ENCODE peak calls at places on chromosomes 16 and 17, in ten cellular contexts. M is lung, H is SJSA1, C is tibial artery, P is heart right ventricle, D is sigmoid colon, A is neural progenitor cell, V is prostate gland, J is A673, N is PC-3. R is an unnamed sample. For H3K4me1, the result is how much of the 10 kb centered on the place peaks cover.

GRCh38 chr17:67076290-67076689 is 31.9 kb downstream of the CACNG1 start:
- DNase-seq in M (no peak), H (no peak), C (no peak), P (no peak), D (no peak), A (no peak), V (no peak), J (no peak), N (no peak), R (no peak)

GRCh38 chr17:64599187-64599676 is 62.9 kb downstream of the SMURF2 start:
- DNase-seq in M (peak), H (no peak), C (no peak), P (no peak), D (no peak), A (peak), V (no peak), J (no peak), N (no peak), R (no peak)

GRCh38 chr17:7702776-7703175 is 2.2 kb upstream of the EFNB3 start:
- DNase-seq in M (no peak), H (no peak), C (no peak), P (no peak), D (no peak), A (no peak), V (no peak), J (no peak), N (no peak), R (no peak)

GRCh38 chr16:80569440-80570105 is 28.8 kb downstream of the DYNLRB2 start:
- DNase-seq in M (no peak), H (no peak), C (no peak), P (no peak), D (no peak), A (no peak), V (no peak), J (no peak), N (peak), R (no peak)

GRCh38 chr17:64110436-64111152 is 19.4 kb downstream of the ERN1 start:
- DNase-seq in M (no peak), H (no peak), C (no peak), P (no peak), D (no peak), A (no peak), V (no peak), J (no peak), N (no peak), R (no peak)

GRCh38 chr17:41417576-41418015 is 6.8 kb downstream of the KRT37 start:
- DNase-seq in M (no peak), H (peak), C (no peak), P (no peak), D (no peak), A (peak), V (no peak), J (no peak), N (peak), R (no peak)

GRCh38 chr17:73423806-73424205 is 112.0 kb upstream of the CDC42EP4 start:
- DNase-seq in M (no peak), H (no peak), C (no peak), P (no peak), D (peak), A (no peak), V (no peak), J (no peak), N (no peak), R (no peak)

GRCh38 chr16:85613609-85614337 is 651 bp downstream of the GSE1 start:
- DNase-seq in M (peak), H (no peak), C (peak), P (peak), D (peak), A (peak), V (peak), J (peak), N (peak), R (no peak)

GRCh38 chr17:78929908-78930775 is 5.0 kb upstream of the TIMP2 start:
- DNase-seq in M (no peak), H (no peak), C (no peak), P (peak), D (no peak), A (no peak), V (no peak), J (no peak), N (peak), R (no peak)

GRCh38 chr16:57618306-57619132 is 9.9 kb upstream of the ADGRG1 start:
- DNase-seq in M (peak), H (no peak), C (peak), P (no peak), D (peak), A (no peak), V (peak), J (no peak), N (peak), R (no peak)

GRCh38 chr16:28000314-28000713 is 63.2 kb downstream of the GSG1L start:
- DNase-seq in M (no peak), H (no peak), C (no peak), P (no peak), D (no peak), A (no peak), V (no peak), J (no peak), N (no peak), R (no peak)

GRCh38 chr16:5502467-5502869 is 404.9 kb upstream of the EEF2KMT start:
- DNase-seq in M (no peak), H (no peak), C (no peak), P (no peak), D (no peak), A (peak), V (no peak), J (peak), N (no peak), R (no peak)

GRCh38 chr17:81148571-81148970 is 16.7 kb upstream of the PVALEF start:
- DNase-seq in M (no peak), H (no peak), C (no peak), P (no peak), D (no peak), A (no peak), V (no peak), J (no peak), N (no peak), R (no peak)
- H3K4me1 ChIP-seq in M (under half), H (under half), C (under half), P (under half), D (under half), A (under half), V (under half), J (under half), N (under half), R (under half)

GRCh38 chr17:45310380-45311324 is 6.2 kb downstream of the MAP3K14 start:
- DNase-seq in M (no peak), H (no peak), C (no peak), P (peak), D (no peak), A (no peak), V (no peak), J (no peak), N (peak), R (no peak)
- H3K4me1 ChIP-seq in M (half or more), H (half or more), C (half or more), P (half or more), D (under half), A (under half), V (under half), J (under half), N (half or more), R (half or more)

DNA sequence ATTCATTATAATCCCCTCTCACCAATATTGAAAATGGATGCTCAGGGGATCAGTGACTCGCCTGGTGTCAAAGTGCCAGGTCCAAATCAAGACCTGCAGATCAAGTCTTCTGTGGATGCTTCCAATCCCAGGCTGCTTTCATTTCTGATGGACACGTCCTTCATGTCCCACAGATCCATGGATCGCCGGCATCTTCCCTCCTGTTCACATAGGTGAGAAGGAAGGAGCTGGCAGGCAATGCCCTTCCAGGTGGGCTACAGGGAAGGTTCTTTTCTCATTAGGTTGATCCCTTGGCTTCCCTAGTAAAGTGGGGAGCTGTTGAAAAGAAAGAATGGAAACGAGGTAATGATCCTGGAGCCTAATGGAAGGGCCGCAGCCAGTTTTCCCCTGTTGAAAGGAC is 159.7 kb upstream of the RPH3AL start:
- DNase-seq in M (no peak), H (no peak), C (no peak), P (no peak), D (no peak), A (no peak), V (no peak), J (no peak), N (no peak), R (no peak)
- H3K4me1 ChIP-seq in M (under half), H (under half), C (under half), P (under half), D (under half), A (under half), V (under half), J (under half), N (under half), R (under half)

GRCh38 chr17:81057079-81057730 is 22.3 kb downstream of the BAIAP2 start:
- DNase-seq in M (peak), H (no peak), C (no peak), P (peak), D (peak), A (peak), V (peak), J (peak), N (peak), R (no peak)

GRCh38 chr17:81057777-81058176 is 22.8 kb downstream of the BAIAP2 start:
- DNase-seq in M (no peak), H (no peak), C (no peak), P (no peak), D (no peak), A (no peak), V (no peak), J (no peak), N (no peak), R (no peak)

GRCh38 chr17:81058263-81058871 is 23.4 kb downstream of the BAIAP2 start:
- DNase-seq in M (no peak), H (no peak), C (no peak), P (no peak), D (no peak), A (no peak), V (no peak), J (peak), N (no peak), R (no peak)

GRCh38 chr17:81060416-81060815 is 25.5 kb downstream of the BAIAP2 start:
- DNase-seq in M (no peak), H (no peak), C (no peak), P (no peak), D (no peak), A (no peak), V (peak), J (no peak), N (no peak), R (no peak)

DNA sequence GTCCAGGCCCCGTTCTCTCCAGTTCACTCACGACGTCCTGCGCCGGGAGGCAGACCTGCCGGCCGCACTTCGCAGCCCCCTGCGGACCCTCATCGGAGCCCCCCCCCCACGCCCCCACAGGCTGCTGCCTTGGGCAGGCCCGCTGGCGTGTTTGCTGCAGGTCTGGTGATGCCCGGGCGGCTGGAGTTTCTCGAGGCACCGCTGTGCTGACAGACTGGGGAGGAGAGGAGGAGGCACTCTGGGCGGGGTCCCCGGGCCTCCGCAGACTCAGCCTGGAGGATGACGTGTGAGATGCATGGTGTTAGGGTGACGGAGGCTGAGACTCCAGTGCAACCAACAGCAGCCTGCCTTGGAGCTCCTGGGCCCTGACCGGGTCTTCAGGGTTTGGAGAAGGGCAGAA is 24.1 kb downstream of the BAIAP2 start:
- DNase-seq in M (no peak), H (no peak), C (no peak), P (no peak), D (no peak), A (no peak), V (no peak), J (no peak), N (no peak), R (no peak)
- H3K4me1 ChIP-seq in M (under half), H (under half), C (under half), P (under half), D (under half), A (under half), V (half or more), J (under half), N (under half), R (under half)

GRCh38 chr17:57947369-57947768 is 7.8 kb downstream of the CUEDC1 start:
- DNase-seq in M (no peak), H (no peak), C (no peak), P (no peak), D (no peak), A (no peak), V (no peak), J (no peak), N (no peak), R (no peak)

GRCh38 chr17:57948169-57948554 is 7.0 kb downstream of the CUEDC1 start:
- DNase-seq in M (no peak), H (no peak), C (no peak), P (no peak), D (no peak), A (no peak), V (no peak), J (no peak), N (no peak), R (no peak)

GRCh38 chr17:57944796-57945362 is 10.3 kb downstream of the CUEDC1 start:
- DNase-seq in M (no peak), H (no peak), C (no peak), P (no peak), D (no peak), A (no peak), V (no peak), J (no peak), N (no peak), R (no peak)

GRCh38 chr17:57946798-57947358 is 8.3 kb downstream of the CUEDC1 start:
- DNase-seq in M (peak), H (peak), C (peak), P (peak), D (peak), A (no peak), V (peak), J (no peak), N (peak), R (no peak)

DNA sequence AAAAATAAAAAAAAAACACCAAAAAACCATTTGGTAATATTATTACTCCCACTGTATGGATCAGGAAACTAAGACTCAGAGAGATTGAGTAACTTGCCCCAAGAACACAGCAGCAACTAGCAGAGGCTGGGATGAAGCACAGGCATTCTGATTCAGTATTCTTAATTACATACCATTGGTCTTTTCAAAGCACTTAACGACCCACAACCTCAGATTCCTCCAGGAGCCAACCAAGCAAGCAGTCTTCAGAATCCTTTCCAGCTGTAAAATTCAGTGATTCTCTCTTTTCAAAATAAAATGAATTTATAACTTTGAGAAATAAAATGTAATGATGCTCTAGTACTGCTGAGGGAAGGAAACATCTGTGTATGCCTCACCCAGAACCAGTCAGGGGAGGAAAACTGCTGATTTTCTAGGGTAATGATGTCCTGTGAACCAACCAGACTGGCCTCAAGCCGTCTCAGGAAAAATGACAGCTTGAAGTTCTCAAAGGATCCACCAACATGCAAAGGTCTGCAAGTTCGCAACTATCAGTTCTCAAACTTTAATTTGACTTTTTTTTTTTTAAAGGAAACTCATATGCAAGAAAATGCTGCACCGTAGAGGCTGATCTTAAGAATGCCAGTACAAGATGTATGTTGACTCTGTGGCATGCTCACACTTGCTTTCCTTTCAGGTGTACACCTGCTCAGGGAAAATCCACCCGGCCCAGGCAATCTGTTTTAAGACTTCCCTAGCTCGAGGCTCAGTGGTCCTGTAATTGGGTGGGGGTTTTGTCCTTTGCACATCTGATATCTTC is 9.0 kb downstream of the CUEDC1 start:
- DNase-seq in M (no peak), H (peak), C (no peak), P (no peak), D (no peak), A (no peak), V (peak), J (no peak), N (no peak), R (no peak)
- H3K4me1 ChIP-seq in M (half or more), H (half or more), C (half or more), P (half or more), D (under half), A (under half), V (under half), J (half or more), N (half or more), R (half or more)

GRCh38 chr17:75086496-75087181 is 1.1 kb upstream of the SLC16A5 start:
- DNase-seq in M (no peak), H (no peak), C (no peak), P (no peak), D (no peak), A (no peak), V (peak), J (no peak), N (no peak), R (no peak)
- H3K4me1 ChIP-seq in M (under half), H (under half), C (under half), P (under half), D (under half), A (under half), V (under half), J (under half), N (under half), R (under half)

GRCh38 chr17:50920041-50920410 is 53.9 kb upstream of the TOB1 start:
- DNase-seq in M (no peak), H (no peak), C (no peak), P (no peak), D (no peak), A (no peak), V (no peak), J (no peak), N (peak), R (no peak)
- H3K4me1 ChIP-seq in M (under half), H (under half), C (under half), P (half or more), D (under half), A (under half), V (under half), J (under half), N (under half), R (under half)

GRCh38 chr17:38752119-38752929 is at the start of gene PSMB3:
- DNase-seq in M (peak), H (peak), C (peak), P (peak), D (peak), A (peak), V (peak), J (peak), N (peak), R (peak)

GRCh38 chr17:38751144-38751802 is 1.3 kb upstream of the PSMB3 start:
- DNase-seq in M (no peak), H (no peak), C (no peak), P (no peak), D (no peak), A (peak), V (no peak), J (peak), N (peak), R (no peak)

GRCh38 chr17:38752930-38753506 is 477 bp downstream of the PSMB3 start:
- DNase-seq in M (no peak), H (no peak), C (no peak), P (no peak), D (no peak), A (no peak), V (no peak), J (no peak), N (no peak), R (no peak)

GRCh38 chr17:38750312-38751121 is 2.0 kb upstream of the PSMB3 start:
- DNase-seq in M (no peak), H (no peak), C (no peak), P (no peak), D (no peak), A (peak), V (no peak), J (peak), N (peak), R (no peak)

GRCh38 chr17:38751803-38752118 is 780 bp upstream of the PSMB3 start:
- DNase-seq in M (peak), H (peak), C (peak), P (peak), D (peak), A (peak), V (peak), J (peak), N (peak), R (no peak)
- H3K4me1 ChIP-seq in M (under half), H (under half), C (half or more), P (half or more), D (under half), A (under half), V (under half), J (under half), N (under half), R (under half)

DNA sequence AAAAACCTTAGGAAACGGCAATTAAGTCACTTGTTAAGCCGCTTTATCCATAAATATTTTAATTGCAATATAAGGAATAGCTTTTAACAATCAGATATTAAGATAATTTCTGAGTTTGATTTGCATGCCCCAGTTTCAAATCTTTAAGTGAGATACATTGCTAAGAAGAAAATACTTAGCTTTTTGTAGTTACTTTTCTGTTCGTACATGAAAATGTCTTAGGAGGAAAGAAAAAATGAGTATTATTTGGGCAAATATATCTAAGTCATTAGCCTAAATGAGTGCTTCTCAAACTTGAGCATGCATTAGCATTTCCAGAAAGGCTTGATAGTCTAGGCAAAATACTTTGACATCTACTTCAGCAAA is 6.4 kb downstream of the ZNF207 start:
- DNase-seq in M (no peak), H (no peak), C (no peak), P (no peak), D (no peak), A (no peak), V (no peak), J (no peak), N (no peak), R (no peak)
- H3K4me1 ChIP-seq in M (under half), H (under half), C (half or more), P (half or more), D (under half), A (under half), V (under half), J (under half), N (under half), R (under half)

GRCh38 chr16:30413116-30413806 is 5.9 kb downstream of the ZNF771 start:
- DNase-seq in M (no peak), H (no peak), C (no peak), P (no peak), D (no peak), A (no peak), V (no peak), J (no peak), N (no peak), R (no peak)

GRCh38 chr16:30406911-30407793 is at the start of gene ZNF771:
- DNase-seq in M (peak), H (peak), C (peak), P (peak), D (peak), A (peak), V (peak), J (peak), N (peak), R (no peak)

GRCh38 chr16:30409125-30410060 is 2.0 kb downstream of the ZNF771 start:
- DNase-seq in M (peak), H (peak), C (peak), P (peak), D (peak), A (peak), V (peak), J (peak), N (peak), R (peak)

GRCh38 chr16:30407794-30408534 is 558 bp downstream of the ZNF771 start:
- DNase-seq in M (no peak), H (no peak), C (no peak), P (no peak), D (no peak), A (peak), V (no peak), J (peak), N (no peak), R (no peak)
- H3K4me1 ChIP-seq in M (under half), H (under half), C (under half), P (under half), D (under half), A (under half), V (under half), J (under half), N (under half), R (under half)

R was measured in Panc1.